ENCODE peak calls at places on chromosomes 5 and 9, in eight cellular contexts. One of them, this sample, is unnamed.

GRCh38 chr5:84014966-84015365 is 294.3 kb upstream of the HAPLN1 start:
- DNase-seq in SK-N-DZ: no peak
- DNase-seq in NCI-H345: no peak
- DNase-seq in cardiac muscle cell: no peak
- DNase-seq in AG08396: no peak
- DNase-seq in lower leg skin: no peak
- DNase-seq in NCI-H460: no peak
- DNase-seq in ELF-1: no peak
- DNase-seq in this sample: no peak

GRCh38 chr5:133828727-133829126 is 139.7 kb downstream of the C5orf15 start:
- DNase-seq in SK-N-DZ: peak; percentile 42
- DNase-seq in NCI-H345: no peak
- DNase-seq in cardiac muscle cell: no peak
- DNase-seq in AG08396: no peak
- DNase-seq in lower leg skin: no peak
- DNase-seq in NCI-H460: no peak
- DNase-seq in ELF-1: no peak
- DNase-seq in this sample: no peak

GRCh38 chr9:115106001-115106400 is 12.0 kb downstream of the TNC start:
- DNase-seq in SK-N-DZ: no peak
- DNase-seq in NCI-H345: no peak
- DNase-seq in cardiac muscle cell: no peak
- DNase-seq in AG08396: no peak
- DNase-seq in lower leg skin: no peak
- DNase-seq in NCI-H460: no peak
- DNase-seq in ELF-1: no peak
- DNase-seq in this sample: no peak

GRCh38 chr5:14407746-14408175 is 173.8 kb upstream of the OTULINL start:
- DNase-seq in SK-N-DZ: no peak
- DNase-seq in NCI-H345: no peak
- DNase-seq in cardiac muscle cell: peak; percentile 21
- DNase-seq in AG08396: no peak
- DNase-seq in lower leg skin: no peak
- DNase-seq in NCI-H460: no peak
- DNase-seq in ELF-1: no peak
- DNase-seq in this sample: no peak

GRCh38 chr9:77475641-77476473 is 172.3 kb downstream of the GNA14 start:
- DNase-seq in SK-N-DZ: no peak
- DNase-seq in NCI-H345: peak; percentile 23
- DNase-seq in cardiac muscle cell: peak; percentile 70
- DNase-seq in AG08396: no peak
- DNase-seq in lower leg skin: no peak
- DNase-seq in NCI-H460: no peak
- DNase-seq in ELF-1: no peak
- DNase-seq in this sample: no peak

GRCh38 chr5:93208156-93208895 is 372.7 kb downstream of the NR2F1-AS1 start:
- DNase-seq in SK-N-DZ: no peak
- DNase-seq in NCI-H345: no peak
- DNase-seq in cardiac muscle cell: no peak
- DNase-seq in AG08396: no peak
- DNase-seq in lower leg skin: no peak
- DNase-seq in NCI-H460: no peak
- DNase-seq in ELF-1: no peak
- DNase-seq in this sample: no peak

GRCh38 chr9:35675732-35676392 is 2.1 kb downstream of the CA9 start:
- DNase-seq in SK-N-DZ: peak; percentile 66
- DNase-seq in NCI-H345: no peak
- DNase-seq in cardiac muscle cell: peak; percentile 44
- DNase-seq in AG08396: peak; percentile 40
- DNase-seq in lower leg skin: no peak
- DNase-seq in NCI-H460: no peak
- DNase-seq in ELF-1: peak; percentile 74
- DNase-seq in this sample: no peak

GRCh38 chr5:61277190-61277589 is 54.9 kb upstream of the ZSWIM6 start:
- DNase-seq in SK-N-DZ: no peak
- DNase-seq in NCI-H345: no peak
- DNase-seq in cardiac muscle cell: peak; percentile 69
- DNase-seq in AG08396: no peak
- DNase-seq in lower leg skin: no peak
- DNase-seq in NCI-H460: peak; percentile 36
- DNase-seq in ELF-1: peak; percentile 45
- DNase-seq in this sample: no peak

GRCh38 chr5:54867310-54867944 is 118.0 kb downstream of the ESM1 start:
- DNase-seq in SK-N-DZ: peak; percentile 21
- DNase-seq in NCI-H345: peak; percentile 49
- DNase-seq in cardiac muscle cell: peak; percentile 82
- DNase-seq in AG08396: peak; percentile 59
- DNase-seq in lower leg skin: no peak
- DNase-seq in NCI-H460: peak; percentile 49
- DNase-seq in ELF-1: no peak
- DNase-seq in this sample: no peak

GRCh38 chr9:14793389-14793788 is 70.9 kb upstream of the CER1 start:
- DNase-seq in SK-N-DZ: no peak
- DNase-seq in NCI-H345: no peak
- DNase-seq in cardiac muscle cell: no peak
- DNase-seq in AG08396: no peak
- DNase-seq in lower leg skin: no peak
- DNase-seq in NCI-H460: no peak
- DNase-seq in ELF-1: no peak
- DNase-seq in this sample: no peak

GRCh38 chr5:124686239-124687004 is 60.0 kb downstream of the ZNF608 start:
- DNase-seq in SK-N-DZ: no peak
- DNase-seq in NCI-H345: no peak
- DNase-seq in cardiac muscle cell: no peak
- DNase-seq in AG08396: no peak
- DNase-seq in lower leg skin: no peak
- DNase-seq in NCI-H460: no peak
- DNase-seq in ELF-1: no peak
- DNase-seq in this sample: no peak

GRCh38 chr5:158483202-158483870 is 616.4 kb downstream of the EBF1 start:
- DNase-seq in SK-N-DZ: no peak
- DNase-seq in NCI-H345: no peak
- DNase-seq in cardiac muscle cell: no peak
- DNase-seq in AG08396: no peak
- DNase-seq in lower leg skin: no peak
- DNase-seq in NCI-H460: no peak
- DNase-seq in ELF-1: no peak
- DNase-seq in this sample: no peak

GRCh38 chr5:68803881-68804319 is 289.9 kb upstream of the SLC30A5 start:
- DNase-seq in SK-N-DZ: no peak
- DNase-seq in NCI-H345: no peak
- DNase-seq in cardiac muscle cell: no peak
- DNase-seq in AG08396: no peak
- DNase-seq in lower leg skin: no peak
- DNase-seq in NCI-H460: no peak
- DNase-seq in ELF-1: no peak
- DNase-seq in this sample: no peak

GRCh38 chr9:131395027-131395744 is 1.3 kb downstream of the PRRC2B start:
- DNase-seq in SK-N-DZ: no peak
- DNase-seq in NCI-H345: no peak
- DNase-seq in cardiac muscle cell: no peak
- DNase-seq in AG08396: peak; percentile 36
- DNase-seq in lower leg skin: peak; percentile 72
- DNase-seq in NCI-H460: no peak
- DNase-seq in ELF-1: peak; percentile 54
- DNase-seq in this sample: no peak

GRCh38 chr5:157143127-157143959 is 678 bp upstream of the MED7 start:
- DNase-seq in SK-N-DZ: peak; percentile 30
- DNase-seq in NCI-H345: peak; percentile 86
- DNase-seq in cardiac muscle cell: peak; percentile 44
- DNase-seq in AG08396: peak; percentile 62
- DNase-seq in lower leg skin: peak; percentile 50
- DNase-seq in NCI-H460: no peak
- DNase-seq in ELF-1: peak; percentile 59
- DNase-seq in this sample: no peak

GRCh38 chr5:160699301-160699700 is 152.7 kb downstream of the ATP10B start:
- DNase-seq in SK-N-DZ: no peak
- DNase-seq in NCI-H345: no peak
- DNase-seq in cardiac muscle cell: no peak
- DNase-seq in AG08396: no peak
- DNase-seq in lower leg skin: no peak
- DNase-seq in NCI-H460: no peak
- DNase-seq in ELF-1: no peak
- DNase-seq in this sample: no peak

GRCh38 chr5:124399426-124399961 is 346.9 kb downstream of the ZNF608 start:
- DNase-seq in SK-N-DZ: no peak
- DNase-seq in NCI-H345: no peak
- DNase-seq in cardiac muscle cell: peak; percentile 41
- DNase-seq in AG08396: no peak
- DNase-seq in lower leg skin: no peak
- DNase-seq in NCI-H460: no peak
- DNase-seq in ELF-1: no peak
- DNase-seq in this sample: no peak

GRCh38 chr5:115480245-115480644 is 64.3 kb downstream of the FEM1C start:
- DNase-seq in SK-N-DZ: no peak
- DNase-seq in NCI-H345: no peak
- DNase-seq in cardiac muscle cell: no peak
- DNase-seq in AG08396: no peak
- DNase-seq in lower leg skin: no peak
- DNase-seq in NCI-H460: no peak
- DNase-seq in ELF-1: no peak
- DNase-seq in this sample: no peak

GRCh38 chr5:141641634-141642278 is 5.0 kb downstream of the RELL2 start:
- DNase-seq in SK-N-DZ: no peak
- DNase-seq in NCI-H345: no peak
- DNase-seq in cardiac muscle cell: peak; percentile 60
- DNase-seq in AG08396: peak; percentile 70
- DNase-seq in lower leg skin: no peak
- DNase-seq in NCI-H460: peak; percentile 43
- DNase-seq in ELF-1: no peak
- DNase-seq in this sample: no peak

GRCh38 chr5:64207978-64208377 is 42.3 kb downstream of the RNF180 start:
- DNase-seq in SK-N-DZ: no peak
- DNase-seq in NCI-H345: peak; percentile 1
- DNase-seq in cardiac muscle cell: peak; percentile 36
- DNase-seq in AG08396: no peak
- DNase-seq in lower leg skin: no peak
- DNase-seq in NCI-H460: peak; percentile 32
- DNase-seq in ELF-1: no peak
- DNase-seq in this sample: no peak

GRCh38 chr9:97906236-97906831 is 16.0 kb downstream of the TRMO start:
- DNase-seq in SK-N-DZ: no peak
- DNase-seq in NCI-H345: no peak
- DNase-seq in cardiac muscle cell: peak; percentile 5
- DNase-seq in AG08396: no peak
- DNase-seq in lower leg skin: no peak
- DNase-seq in NCI-H460: no peak
- DNase-seq in ELF-1: no peak
- DNase-seq in this sample: no peak

GRCh38 chr5:124605516-124605915 is 140.9 kb downstream of the ZNF608 start:
- DNase-seq in SK-N-DZ: no peak
- DNase-seq in NCI-H345: peak; percentile 53
- DNase-seq in cardiac muscle cell: peak; percentile 45
- DNase-seq in AG08396: no peak
- DNase-seq in lower leg skin: peak; percentile 56
- DNase-seq in NCI-H460: no peak
- DNase-seq in ELF-1: no peak
- DNase-seq in this sample: no peak

GRCh38 chr5:142315231-142315900 is 9.5 kb downstream of the SPRY4 start:
- DNase-seq in SK-N-DZ: no peak
- DNase-seq in NCI-H345: no peak
- DNase-seq in cardiac muscle cell: no peak
- DNase-seq in AG08396: peak; percentile 43
- DNase-seq in lower leg skin: no peak
- DNase-seq in NCI-H460: no peak
- DNase-seq in ELF-1: no peak
- DNase-seq in this sample: no peak

GRCh38 chr5:167870055-167870454 is 421.4 kb upstream of the WWC1 start:
- DNase-seq in SK-N-DZ: no peak
- DNase-seq in NCI-H345: no peak
- DNase-seq in cardiac muscle cell: no peak
- DNase-seq in AG08396: no peak
- DNase-seq in lower leg skin: no peak
- DNase-seq in NCI-H460: no peak
- DNase-seq in ELF-1: no peak
- DNase-seq in this sample: no peak

GRCh38 chr5:138753794-138754698 is 821 bp downstream of the CTNNA1 start:
- DNase-seq in SK-N-DZ: peak; percentile 54
- DNase-seq in NCI-H345: peak; percentile 90
- DNase-seq in cardiac muscle cell: peak; percentile 91
- DNase-seq in AG08396: peak; percentile 85
- DNase-seq in lower leg skin: peak; percentile 93
- DNase-seq in NCI-H460: peak; percentile 90
- DNase-seq in ELF-1: peak; percentile 72
- DNase-seq in this sample: peak; percentile 80

GRCh38 chr5:138369249-138369648 is 16.8 kb downstream of the KDM3B start:
- DNase-seq in SK-N-DZ: no peak
- DNase-seq in NCI-H345: no peak
- DNase-seq in cardiac muscle cell: peak; percentile 28
- DNase-seq in AG08396: no peak
- DNase-seq in lower leg skin: no peak
- DNase-seq in NCI-H460: no peak
- DNase-seq in ELF-1: no peak
- DNase-seq in this sample: no peak

GRCh38 chr5:96716716-96717115 is 54.5 kb downstream of the CAST start:
- DNase-seq in SK-N-DZ: no peak
- DNase-seq in NCI-H345: no peak
- DNase-seq in cardiac muscle cell: no peak
- DNase-seq in AG08396: no peak
- DNase-seq in lower leg skin: no peak
- DNase-seq in NCI-H460: no peak
- DNase-seq in ELF-1: no peak
- DNase-seq in this sample: no peak

GRCh38 chr9:122005597-122005996 is 87.5 kb downstream of the TTLL11 start:
- DNase-seq in SK-N-DZ: no peak
- DNase-seq in NCI-H345: no peak
- DNase-seq in cardiac muscle cell: peak; percentile 40
- DNase-seq in AG08396: peak; percentile 42
- DNase-seq in lower leg skin: no peak
- DNase-seq in NCI-H460: peak; percentile 27
- DNase-seq in ELF-1: no peak
- DNase-seq in this sample: no peak

GRCh38 chr5:33400675-33401074 is 40.1 kb upstream of the TARS1 start:
- DNase-seq in SK-N-DZ: no peak
- DNase-seq in NCI-H345: no peak
- DNase-seq in cardiac muscle cell: no peak
- DNase-seq in AG08396: no peak
- DNase-seq in lower leg skin: no peak
- DNase-seq in NCI-H460: no peak
- DNase-seq in ELF-1: no peak
- DNase-seq in this sample: no peak

This sample was measured in thoracic aorta.